ENCODE peak calls at places on chromosomes 4 and X, in eight cellular contexts. F, P, X, Z, A, H, Q and T are unnamed samples.

GRCh38 chr4:118787844-118788380 is 48.0 kb downstream of the SEC24D start:
- DNase-seq in Q (no peak), F (no peak), Z (no peak), A (no peak), H (no peak), X (no peak), P (no peak), T (no peak)

GRCh38 chr4:158025131-158025530 is 147.7 kb downstream of the GASK1B start:
- DNase-seq in Z (no peak), H (no peak), Q (peak), A (no peak), X (no peak), F (no peak), P (no peak), T (no peak)

GRCh38 chrX:96182366-96182765 is 502.3 kb upstream of the DIAPH2 start:
- DNase-seq in X (peak), Z (no peak), P (peak), A (no peak), Q (peak), H (no peak), F (no peak), T (no peak)

GRCh38 chr4:105659190-105659589 is 49.3 kb downstream of the INTS12 start:
- DNase-seq in A (no peak), F (no peak), H (no peak), X (no peak), Q (no peak), Z (no peak), P (no peak), T (no peak)

GRCh38 chr4:2253160-2254084 is 8.5 kb downstream of the MXD4 start:
- DNase-seq in Q (no peak), A (no peak), X (peak), Z (peak), H (peak), F (no peak), P (no peak), T (peak)

GRCh38 chr4:122810669-122811068 is 16.0 kb upstream of the FGF2 start:
- DNase-seq in Q (no peak), X (no peak), P (no peak), H (no peak), A (no peak), Z (no peak), F (no peak), T (no peak)

GRCh38 chr4:72743078-72743477 is 174.1 kb upstream of the ADAMTS3 start:
- DNase-seq in Z (no peak), X (no peak), H (no peak), F (peak), P (no peak), Q (no peak), A (no peak), T (no peak)

GRCh38 chrX:154019061-154019621 is 561 bp downstream of the IRAK1 start:
- DNase-seq in X (no peak), A (no peak), P (no peak), H (no peak), Z (no peak), Q (no peak), F (no peak), T (no peak)

GRCh38 chr4:7638984-7639789 is 204.5 kb upstream of the PSAPL1 start:
- DNase-seq in A (no peak), Q (no peak), P (no peak), F (no peak), H (no peak), Z (no peak), X (no peak), T (no peak)

GRCh38 chr4:83248486-83248885 is 36.1 kb downstream of the COQ2 start:
- DNase-seq in H (no peak), X (no peak), A (no peak), Z (no peak), P (no peak), Q (no peak), F (no peak), T (no peak)

GRCh38 chr4:150354214-150354796 is 227.6 kb upstream of the MAB21L2 start:
- DNase-seq in Z (no peak), Q (no peak), P (no peak), H (no peak), X (no peak), A (no peak), F (no peak), T (no peak)

GRCh38 chr4:140154572-140154891 is 548 bp upstream of the MAML3 start:
- DNase-seq in X (no peak), A (peak), Z (no peak), Q (peak), F (no peak), H (no peak), P (no peak), T (no peak)

GRCh38 chrX:42274151-42274550 is 350.8 kb upstream of the CASK start:
- DNase-seq in P (no peak), F (no peak), A (no peak), Q (no peak), X (no peak), Z (no peak), H (no peak), T (no peak)

GRCh38 chr4:1988327-1988724 is 20.4 kb downstream of the NELFA start:
- DNase-seq in Z (no peak), X (no peak), H (no peak), P (no peak), Q (no peak), A (no peak), F (no peak), T (no peak)

GRCh38 chrX:23898412-23898959 is 9.3 kb downstream of the APOO start:
- DNase-seq in A (no peak), Q (peak), P (no peak), X (no peak), F (no peak), H (no peak), Z (no peak), T (no peak)

GRCh38 chr4:8334786-8335460 is 65.4 kb downstream of the HTRA3 start:
- DNase-seq in P (no peak), F (no peak), H (no peak), A (no peak), X (no peak), Z (no peak), Q (peak), T (peak)

GRCh38 chr4:24771241-24771640 is 24.1 kb upstream of the SOD3 start:
- DNase-seq in H (no peak), Q (no peak), P (no peak), Z (peak), A (no peak), F (no peak), X (no peak), T (no peak)

GRCh38 chr4:144451771-144452170 is 194.2 kb upstream of the HHIP start:
- DNase-seq in P (no peak), H (no peak), A (no peak), F (no peak), Z (no peak), Q (no peak), X (no peak), T (no peak)